ENCODE peak calls at places on chromosome 17, in ten cellular contexts. B is neural progenitor cell, R is non-pigmented ciliary epithelial cell, L is NAMALWA, A is occipital lobe, G is activated B cell treated with CpG ODN at 0.5 μM for 24 hours, O is NCI-H1436, X is Peyer's patch, S is amniotic stem cell, W is nephron progenitor cell. F is an unnamed sample.

GRCh38 chr17:47813512-47814031 is 8.0 kb downstream of the OSBPL7 start:
- DNase-seq in B (no peak), R (no peak), L (no peak), A (no peak), G (no peak), O (no peak), X (no peak), S (no peak), W (no peak), F (no peak)

GRCh38 chr17:57672205-57672632 is 72.9 kb downstream of the CCDC182 start:
- DNase-seq in B (no peak), R (no peak), L (no peak), A (no peak), G (no peak), O (no peak), X (no peak), S (no peak), W (no peak), F (no peak)

GRCh38 chr17:38428150-38428642 is at the start of gene ARHGAP23:
- DNase-seq in B (peak), R (no peak), L (peak), A (peak), G (peak), O (no peak), X (no peak), S (peak), W (peak), F (no peak)

GRCh38 chr17:81923302-81924260 is 4.0 kb downstream of the MAFG start:
- DNase-seq in B (peak), R (no peak), L (no peak), A (peak), G (no peak), O (no peak), X (peak), S (peak), W (peak), F (no peak)

GRCh38 chr17:11026903-11027302 is 189.0 kb upstream of the PIRT start:
- DNase-seq in B (no peak), R (no peak), L (no peak), A (no peak), G (no peak), O (no peak), X (no peak), S (no peak), W (no peak), F (no peak)

GRCh38 chr17:78223061-78223460 is 8.4 kb upstream of the TMEM235 start:
- DNase-seq in B (no peak), R (no peak), L (no peak), A (no peak), G (no peak), O (no peak), X (no peak), S (no peak), W (no peak), F (no peak)

GRCh38 chr17:63854709-63855108 is 12.2 kb upstream of the SMARCD2 start:
- DNase-seq in B (no peak), R (no peak), L (no peak), A (no peak), G (no peak), O (no peak), X (no peak), S (no peak), W (no peak), F (no peak)

GRCh38 chr17:61486135-61487120 is 34.2 kb downstream of the TBX4 start:
- DNase-seq in B (peak), R (no peak), L (no peak), A (no peak), G (no peak), O (no peak), X (no peak), S (no peak), W (peak), F (no peak)

GRCh38 chr17:1159781-1160180 is 20.0 kb downstream of the ABR start:
- DNase-seq in B (no peak), R (no peak), L (no peak), A (no peak), G (no peak), O (peak), X (no peak), S (no peak), W (no peak), F (no peak)

GRCh38 chr17:17795946-17796786 is 40.6 kb downstream of the SREBF1 start:
- DNase-seq in B (no peak), R (no peak), L (no peak), A (no peak), G (no peak), O (no peak), X (no peak), S (no peak), W (no peak), F (no peak)

GRCh38 chr17:18106211-18106610 is 2.3 kb upstream of the MYO15A start:
- DNase-seq in B (no peak), R (no peak), L (no peak), A (no peak), G (no peak), O (no peak), X (no peak), S (no peak), W (no peak), F (no peak)

GRCh38 chr17:77303620-77304019 is 162.9 kb downstream of the SEC14L1 start:
- DNase-seq in B (no peak), R (no peak), L (no peak), A (no peak), G (no peak), O (no peak), X (no peak), S (no peak), W (no peak), F (no peak)

GRCh38 chr17:30519707-30520106 is 42.5 kb downstream of the GOSR1 start:
- DNase-seq in B (no peak), R (peak), L (no peak), A (no peak), G (no peak), O (no peak), X (no peak), S (peak), W (no peak), F (no peak)

GRCh38 chr17:1880851-1881630 is 51.2 kb downstream of the RPA1 start:
- DNase-seq in B (peak), R (peak), L (no peak), A (no peak), G (no peak), O (no peak), X (no peak), S (no peak), W (no peak), F (no peak)

GRCh38 chr17:50560185-50560824 is at the start of gene CACNA1G:
- DNase-seq in B (peak), R (no peak), L (peak), A (peak), G (peak), O (peak), X (peak), S (peak), W (peak), F (peak)

GRCh38 chr17:60169921-60170817 is 20.4 kb downstream of the CA4 start:
- DNase-seq in B (no peak), R (no peak), L (no peak), A (no peak), G (no peak), O (no peak), X (peak), S (no peak), W (no peak), F (no peak)

GRCh38 chr17:44278006-44278405 is 10.1 kb upstream of the SLC4A1 start:
- DNase-seq in B (no peak), R (no peak), L (no peak), A (no peak), G (no peak), O (no peak), X (no peak), S (no peak), W (no peak), F (no peak)

GRCh38 chr17:80751460-80752368 is 207.1 kb downstream of the RPTOR start:
- DNase-seq in B (peak), R (no peak), L (no peak), A (no peak), G (no peak), O (no peak), X (no peak), S (no peak), W (no peak), F (no peak)

GRCh38 chr17:4537451-4538235 is 17.5 kb downstream of the MYBBP1A start:
- DNase-seq in B (no peak), R (no peak), L (peak), A (peak), G (no peak), O (no peak), X (no peak), S (no peak), W (no peak), F (peak)

GRCh38 chr17:63277629-63278028 is 168.5 kb downstream of the CYB561 start:
- DNase-seq in B (no peak), R (no peak), L (no peak), A (no peak), G (no peak), O (no peak), X (no peak), S (no peak), W (no peak), F (no peak)

GRCh38 chr17:40903129-40903847 is 18.2 kb upstream of the KRT20 start:
- DNase-seq in B (no peak), R (no peak), L (no peak), A (no peak), G (no peak), O (no peak), X (peak), S (peak), W (no peak), F (no peak)

GRCh38 chr17:82056729-82057621 is 5.3 kb downstream of the GPS1 start:
- DNase-seq in B (no peak), R (no peak), L (no peak), A (no peak), G (no peak), O (no peak), X (no peak), S (no peak), W (no peak), F (no peak)

GRCh38 chr17:66488874-66489273 is 186.5 kb downstream of the PRKCA start:
- DNase-seq in B (no peak), R (no peak), L (no peak), A (no peak), G (no peak), O (no peak), X (no peak), S (no peak), W (no peak), F (no peak)

GRCh38 chr17:74750327-74751069 is 2.1 kb downstream of the NHERF1 start:
- DNase-seq in B (no peak), R (no peak), L (no peak), A (no peak), G (no peak), O (no peak), X (peak), S (no peak), W (no peak), F (no peak)

GRCh38 chr17:37512442-37513070 is 22.9 kb downstream of the DUSP14 start:
- DNase-seq in B (no peak), R (no peak), L (no peak), A (no peak), G (no peak), O (no peak), X (no peak), S (no peak), W (peak), F (peak)

GRCh38 chr17:75327757-75328156 is 38.5 kb upstream of the SLC25A19 start:
- DNase-seq in B (no peak), R (no peak), L (no peak), A (no peak), G (no peak), O (no peak), X (no peak), S (no peak), W (no peak), F (no peak)

GRCh38 chr17:17375826-17376225 is 72.7 kb downstream of the NT5M start:
- DNase-seq in B (no peak), R (no peak), L (no peak), A (no peak), G (no peak), O (no peak), X (no peak), S (no peak), W (no peak), F (no peak)

GRCh38 chr17:79420318-79421243 is 190.3 kb downstream of the RBFOX3 start:
- DNase-seq in B (peak), R (no peak), L (no peak), A (peak), G (no peak), O (no peak), X (no peak), S (peak), W (peak), F (no peak)

GRCh38 chr17:47980516-47980915 is 9.6 kb downstream of the CDK5RAP3 start:
- DNase-seq in B (no peak), R (no peak), L (no peak), A (no peak), G (no peak), O (no peak), X (no peak), S (no peak), W (no peak), F (peak)

GRCh38 chr17:27997044-27997401 is 45.5 kb upstream of the NLK start:
- DNase-seq in B (no peak), R (no peak), L (no peak), A (no peak), G (no peak), O (no peak), X (no peak), S (no peak), W (no peak), F (no peak)

GRCh38 chr17:43832168-43832975 is 574 bp downstream of the MPP3 start:
- DNase-seq in B (peak), R (peak), L (no peak), A (no peak), G (no peak), O (peak), X (peak), S (peak), W (peak), F (no peak)

GRCh38 chr17:44247346-44248219 is 20.4 kb downstream of the SLC4A1 start:
- DNase-seq in B (no peak), R (no peak), L (no peak), A (no peak), G (no peak), O (no peak), X (no peak), S (no peak), W (peak), F (no peak)

GRCh38 chr17:55549140-55549539 is 37.9 kb upstream of the SMIM36 start:
- DNase-seq in B (peak), R (no peak), L (peak), A (no peak), G (no peak), O (no peak), X (no peak), S (no peak), W (no peak), F (no peak)

GRCh38 chr17:27389542-27390140 is 66.6 kb upstream of the KSR1 start:
- DNase-seq in B (no peak), R (no peak), L (no peak), A (no peak), G (no peak), O (no peak), X (no peak), S (no peak), W (no peak), F (no peak)

GRCh38 chr17:45006927-45007461 is 38.9 kb upstream of the C1QL1 start:
- DNase-seq in B (peak), R (no peak), L (no peak), A (no peak), G (no peak), O (no peak), X (no peak), S (no peak), W (no peak), F (peak)

GRCh38 chr17:74281799-74282198 is 7.8 kb downstream of the DNAI2 start:
- DNase-seq in B (no peak), R (no peak), L (no peak), A (no peak), G (no peak), O (no peak), X (no peak), S (no peak), W (no peak), F (no peak)